ENCODE peak calls at places on chromosome 12, in eight cellular contexts. X is naive B cell; A is activated T-cell treated with anti-CD3 and anti-CD28 coated beads for 1 hour; K is epithelial cell of esophagus; D is progenitor cell of endocrine pancreas; F is DMS79 treated with DMSO at 0.1 percent for 48 hours; G is NCI-H146; Z is effector CD4-positive, alpha-beta T cell. V is an unnamed sample.

GRCh38 chr12:2416158-2416557 is 363.4 kb downstream of the CACNA1C start:
- DNase-seq in X (no peak), A (no peak), K (no peak), D (no peak), F (no peak), G (no peak), Z (no peak), V (no peak)

GRCh38 chr12:53255993-53256392 is 12.1 kb upstream of the ESPL1 start:
- DNase-seq in X (peak), A (no peak), K (no peak), D (no peak), F (no peak), G (no peak), Z (no peak), V (peak)

GRCh38 chr12:120783197-120783596 is 57.6 kb downstream of the ACADS start:
- DNase-seq in X (no peak), A (no peak), K (peak), D (no peak), F (no peak), G (no peak), Z (no peak), V (no peak)

GRCh38 chr12:93365616-93366015 is 12.1 kb upstream of the NUDT4 start:
- DNase-seq in X (no peak), A (no peak), K (no peak), D (no peak), F (no peak), G (no peak), Z (no peak), V (no peak)

GRCh38 chr12:6324936-6325750 is 14.7 kb downstream of the PLEKHG6 start:
- DNase-seq in X (no peak), A (no peak), K (no peak), D (no peak), F (no peak), G (no peak), Z (no peak), V (no peak)

GRCh38 chr12:68113644-68114043 is 45.9 kb downstream of the IFNG start:
- DNase-seq in X (no peak), A (peak), K (peak), D (no peak), F (no peak), G (peak), Z (peak), V (peak)

GRCh38 chr12:121278450-121279375 is 17.8 kb downstream of the CAMKK2 start:
- DNase-seq in X (no peak), A (no peak), K (no peak), D (no peak), F (no peak), G (no peak), Z (no peak), V (no peak)

GRCh38 chr12:114636723-114637480 is 47.1 kb downstream of the TBX3 start:
- DNase-seq in X (no peak), A (no peak), K (peak), D (no peak), F (no peak), G (no peak), Z (no peak), V (no peak)

GRCh38 chr12:52187206-52187605 is 4.6 kb downstream of the KRT80 start:
- DNase-seq in X (no peak), A (no peak), K (no peak), D (no peak), F (no peak), G (no peak), Z (no peak), V (no peak)

GRCh38 chr12:109927622-109928021 is 27.5 kb downstream of the TCHP start:
- DNase-seq in X (peak), A (peak), K (peak), D (no peak), F (no peak), G (peak), Z (peak), V (peak)

GRCh38 chr12:94261781-94262180 is 113.4 kb downstream of the PLXNC1 start:
- DNase-seq in X (no peak), A (no peak), K (no peak), D (no peak), F (no peak), G (no peak), Z (no peak), V (no peak)

GRCh38 chr12:118098456-118098855 is 5.4 kb downstream of the VSIG10 start:
- DNase-seq in X (no peak), A (no peak), K (no peak), D (no peak), F (no peak), G (no peak), Z (no peak), V (no peak)

GRCh38 chr12:47557401-47557800 is 148.4 kb downstream of the RPAP3 start:
- DNase-seq in X (no peak), A (no peak), K (no peak), D (no peak), F (no peak), G (no peak), Z (no peak), V (no peak)

GRCh38 chr12:120370343-120371243 is 1.6 kb upstream of the MSI1 start:
- DNase-seq in X (no peak), A (no peak), K (no peak), D (no peak), F (no peak), G (no peak), Z (no peak), V (no peak)

GRCh38 chr12:71589478-71589881 is 74.2 kb downstream of the ZFC3H1 start:
- DNase-seq in X (no peak), A (no peak), K (peak), D (no peak), F (no peak), G (no peak), Z (no peak), V (no peak)

GRCh38 chr12:6067152-6067916 is 57.1 kb downstream of the VWF start:
- DNase-seq in X (no peak), A (no peak), K (no peak), D (no peak), F (no peak), G (peak), Z (no peak), V (no peak)

GRCh38 chr12:91565246-91565645 is 382.6 kb upstream of the DCN start:
- DNase-seq in X (no peak), A (no peak), K (peak), D (no peak), F (no peak), G (no peak), Z (no peak), V (no peak)

GRCh38 chr12:25387136-25388050 is 136.7 kb upstream of the KRAS start:
- DNase-seq in X (peak), A (peak), K (peak), D (peak), F (peak), G (peak), Z (peak), V (peak)

GRCh38 chr12:27828196-27828595 is 48.2 kb upstream of the MANSC4 start:
- DNase-seq in X (no peak), A (no peak), K (peak), D (no peak), F (no peak), G (no peak), Z (no peak), V (no peak)

GRCh38 chr12:64665506-64665905 is 55.2 kb downstream of the RASSF3 start:
- DNase-seq in X (peak), A (no peak), K (no peak), D (no peak), F (no peak), G (peak), Z (peak), V (peak)

GRCh38 chr12:124456133-124456651 is 111.2 kb downstream of the NCOR2 start:
- DNase-seq in X (no peak), A (no peak), K (no peak), D (no peak), F (no peak), G (no peak), Z (no peak), V (no peak)

GRCh38 chr12:43893670-43894069 is 57.8 kb downstream of the TMEM117 start:
- DNase-seq in X (no peak), A (no peak), K (peak), D (no peak), F (no peak), G (no peak), Z (no peak), V (no peak)

GRCh38 chr12:22100952-22101748 is 55.1 kb downstream of the CMAS start:
- DNase-seq in X (peak), A (peak), K (peak), D (no peak), F (no peak), G (peak), Z (peak), V (peak)

GRCh38 chr12:92478692-92479091 is 224.1 kb upstream of the PLEKHG7 start:
- DNase-seq in X (no peak), A (no peak), K (peak), D (no peak), F (no peak), G (no peak), Z (no peak), V (no peak)

GRCh38 chr12:227923-228845 is 14.2 kb upstream of the SLC6A12 start:
- DNase-seq in X (no peak), A (no peak), K (no peak), D (no peak), F (no peak), G (no peak), Z (no peak), V (no peak)

GRCh38 chr12:56046027-56046780 is 4.5 kb downstream of the RPS26 start:
- DNase-seq in X (no peak), A (no peak), K (no peak), D (no peak), F (no peak), G (no peak), Z (no peak), V (peak)

V was measured in NAMALWA.